ENCODE peak calls at places on chromosome X, in four cellular contexts. Y, S, Z and X are unnamed samples.

GRCh38 chrX:72247206-72247944 is 8.5 kb upstream of the ERCC6L start:
- DNase-seq in Y (peak), S (peak), Z (no peak), X (no peak)

GRCh38 chrX:2500091-2500680 is 590 bp downstream of the DHRSX start:
- DNase-seq in Y (no peak), S (peak), Z (no peak), X (peak)

GRCh38 chrX:132692066-132692465 is 203.2 kb upstream of the MBNL3 start:
- DNase-seq in Y (no peak), S (no peak), Z (no peak), X (no peak)

GRCh38 chrX:12441376-12442128 is 303.3 kb downstream of the FRMPD4 start:
- DNase-seq in Y (no peak), S (no peak), Z (no peak), X (no peak)

GRCh38 chrX:1493877-1494510 is 41.3 kb upstream of the ASMTL start:
- DNase-seq in Y (no peak), S (no peak), Z (no peak), X (peak)

GRCh38 chrX:16882702-16883486 is 12.7 kb upstream of the RBBP7 start:
- DNase-seq in Y (peak), S (peak), Z (peak), X (peak)

GRCh38 chrX:107154787-107155620 is 36.4 kb upstream of the RBM41 start:
- DNase-seq in Y (no peak), S (no peak), Z (no peak), X (peak)

GRCh38 chrX:131728295-131729145 is 184.6 kb downstream of the OR13H1 start:
- DNase-seq in Y (no peak), S (no peak), Z (no peak), X (no peak)

GRCh38 chrX:15675490-15675921 is 10.9 kb upstream of the CLTRN start:
- DNase-seq in Y (peak), S (peak), Z (peak), X (no peak)